ENCODE peak calls at places on chromosomes 2 and 18, in five cellular contexts. One of them, this sample, is unnamed.

GRCh38 chr2:75560768-75561565 is at the start of gene EVA1A:
- DNase-seq in vagina: peak
- DNase-seq in kidney: peak
- DNase-seq in fibroblast of lung: peak
- DNase-seq in AG04450: peak
- DNase-seq in this sample: peak

GRCh38 chr2:241854342-241855244 is 4.1 kb downstream of the PDCD1 start:
- DNase-seq in kidney: peak
- DNase-seq in AG04450: no peak
- DNase-seq in fibroblast of lung: no peak
- DNase-seq in vagina: no peak
- DNase-seq in this sample: no peak

GRCh38 chr2:60042023-60042422 is 511.4 kb downstream of the BCL11A start:
- DNase-seq in fibroblast of lung: no peak
- DNase-seq in vagina: no peak
- DNase-seq in AG04450: no peak
- DNase-seq in kidney: no peak
- DNase-seq in this sample: no peak

GRCh38 chr2:57080035-57080434 is 896.2 kb downstream of the CCDC85A start:
- DNase-seq in AG04450: no peak
- DNase-seq in kidney: no peak
- DNase-seq in fibroblast of lung: peak
- DNase-seq in vagina: no peak
- DNase-seq in this sample: no peak

GRCh38 chr2:159091381-159091780 is 122.9 kb downstream of the TANC1 start:
- DNase-seq in AG04450: no peak
- DNase-seq in vagina: no peak
- DNase-seq in fibroblast of lung: peak
- DNase-seq in kidney: no peak
- DNase-seq in this sample: peak

GRCh38 chr2:33420726-33421125 is 55.7 kb upstream of the RASGRP3 start:
- DNase-seq in vagina: no peak
- DNase-seq in fibroblast of lung: peak
- DNase-seq in AG04450: no peak
- DNase-seq in kidney: no peak
- DNase-seq in this sample: peak

GRCh38 chr2:50535971-50536759 is 495.8 kb downstream of the NRXN1 start:
- DNase-seq in AG04450: no peak
- DNase-seq in kidney: no peak
- DNase-seq in vagina: no peak
- DNase-seq in fibroblast of lung: peak
- DNase-seq in this sample: no peak

GRCh38 chr2:207048421-207048820 is 109.1 kb downstream of the CPO start:
- DNase-seq in fibroblast of lung: peak
- DNase-seq in kidney: no peak
- DNase-seq in vagina: no peak
- DNase-seq in AG04450: no peak
- DNase-seq in this sample: no peak

GRCh38 chr2:223744580-223744979 is 92.8 kb downstream of the AP1S3 start:
- DNase-seq in fibroblast of lung: peak
- DNase-seq in kidney: no peak
- DNase-seq in vagina: no peak
- DNase-seq in AG04450: no peak
- DNase-seq in this sample: no peak

GRCh38 chr18:68916734-68917133 is 118.9 kb downstream of the CCDC102B start:
- DNase-seq in fibroblast of lung: peak
- DNase-seq in AG04450: no peak
- DNase-seq in vagina: no peak
- DNase-seq in kidney: no peak
- DNase-seq in this sample: no peak

GRCh38 chr2:134498654-134499053 is 220.1 kb downstream of the TMEM163 start:
- DNase-seq in fibroblast of lung: no peak
- DNase-seq in AG04450: no peak
- DNase-seq in vagina: peak
- DNase-seq in kidney: no peak
- DNase-seq in this sample: no peak
- TF ChIP-seq CTCF in fibroblast of lung: no peak
- TF ChIP-seq CTCF in AG04450: no peak
- TF ChIP-seq CTCF in vagina: no peak
- TF ChIP-seq CTCF in kidney: no peak
- TF ChIP-seq CTCF in this sample: no peak

GRCh38 chr2:83742117-83742782 is 716.8 kb downstream of the SUCLG1 start:
- DNase-seq in AG04450: no peak
- DNase-seq in kidney: no peak
- DNase-seq in fibroblast of lung: peak
- DNase-seq in vagina: no peak
- DNase-seq in this sample: peak
- H3K4me3 ChIP-seq in AG04450: no peak
- H3K4me3 ChIP-seq in kidney: no peak
- H3K4me3 ChIP-seq in fibroblast of lung: no peak
- H3K4me3 ChIP-seq in vagina: no peak
- H3K4me3 ChIP-seq in this sample: no peak

DNA sequence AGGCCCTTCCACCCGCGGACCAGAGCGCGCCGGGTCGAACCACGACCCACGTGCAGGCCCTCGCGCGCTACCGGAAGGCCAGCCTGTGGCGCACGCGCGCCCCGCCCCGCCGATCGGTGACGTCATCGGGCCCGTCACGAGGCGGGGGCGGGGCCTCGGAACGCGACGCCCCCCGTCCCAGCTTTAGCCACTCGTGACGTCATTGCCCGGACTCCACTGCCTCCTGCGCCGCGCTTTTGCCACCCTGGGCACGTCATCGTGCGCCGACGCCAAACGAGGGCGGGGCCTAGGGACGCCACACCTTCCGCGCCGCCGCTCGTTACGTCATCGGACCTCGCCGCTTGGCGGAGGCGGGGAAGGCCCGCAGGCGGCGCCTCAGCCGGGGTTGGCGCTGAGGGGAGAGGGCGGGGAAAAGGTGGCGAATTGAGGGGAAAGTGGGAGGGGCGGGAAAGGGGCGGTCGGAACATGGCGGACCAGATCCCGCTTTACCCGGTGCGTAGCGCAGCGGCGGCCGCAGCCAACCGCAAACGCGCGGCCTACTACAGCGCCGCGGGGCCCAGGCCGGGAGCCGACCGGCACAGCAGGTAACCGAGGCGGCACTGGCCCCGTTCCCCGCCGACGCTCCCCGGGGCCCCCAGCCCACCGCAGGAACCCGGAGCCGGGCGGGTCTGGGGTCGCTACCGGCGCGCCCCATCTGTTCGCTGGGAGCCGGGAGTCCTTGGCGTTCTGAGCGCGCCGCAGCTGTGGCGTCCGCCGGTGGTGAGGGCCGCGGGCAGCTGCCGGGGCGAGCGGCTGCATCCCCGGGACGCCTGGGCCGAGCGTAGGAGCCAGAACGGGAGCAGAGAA is at the start of gene ATP9B:
- DNase-seq in kidney: peak
- DNase-seq in AG04450: peak
- DNase-seq in vagina: no peak
- DNase-seq in fibroblast of lung: peak
- DNase-seq in this sample: peak
- TF ChIP-seq CTCF in kidney: peak
- TF ChIP-seq CTCF in AG04450: no peak
- TF ChIP-seq CTCF in vagina: no peak
- TF ChIP-seq CTCF in fibroblast of lung: peak
- TF ChIP-seq CTCF in this sample: no peak

DNA sequence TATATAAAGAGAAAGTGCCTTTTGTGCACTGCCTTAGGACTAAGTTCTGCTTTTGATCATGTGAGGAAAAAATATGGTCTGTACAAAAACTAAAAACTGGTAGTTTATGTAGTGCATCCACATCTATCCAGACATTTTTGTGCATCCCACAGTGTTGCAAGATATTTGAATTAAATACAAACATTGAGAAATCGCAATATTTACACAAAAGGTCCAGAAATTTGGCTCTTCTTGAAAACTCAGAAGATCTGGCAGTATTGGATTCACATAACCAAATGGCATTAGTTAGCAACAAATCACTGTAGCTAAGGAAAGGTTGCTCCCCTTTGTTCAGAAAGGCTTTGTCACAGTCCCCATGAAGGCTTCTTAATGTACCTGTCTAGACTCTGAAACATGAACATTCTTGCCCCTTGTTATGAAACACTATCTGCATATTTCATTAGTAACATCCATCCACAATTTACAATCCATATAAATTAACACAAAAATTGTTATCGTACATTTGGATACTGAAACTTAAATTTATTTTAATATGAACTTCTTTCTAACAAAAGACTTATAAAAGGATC is 2.2 kb downstream of the MMADHC start:
- DNase-seq in AG04450: no peak
- DNase-seq in vagina: no peak
- DNase-seq in fibroblast of lung: no peak
- DNase-seq in kidney: no peak
- DNase-seq in this sample: peak
- H3K4me3 ChIP-seq in AG04450: peak
- H3K4me3 ChIP-seq in vagina: no peak
- H3K4me3 ChIP-seq in fibroblast of lung: peak
- H3K4me3 ChIP-seq in kidney: peak
- H3K4me3 ChIP-seq in this sample: peak

This sample was measured in AG10803.